ENCODE peak calls at places on chromosomes 1 and 21, in six cellular contexts. V is ELF-1; G is cardiac fibroblast; N is NCI-H345; R is astrocyte of the cerebellum; O is stimulated activated effector memory CD8-positive, alpha-beta T cell treated with anti-CD3 and anti-CD28 coated beads, Interleukin-12 subunit alpha, Interleukin-12 subunit beta, amount 100 ng/mL, for 72 hours. F is an unnamed sample.
A peak's percentile ranks its signal among the peaks of the same experiment; 100 is the strongest.

GRCh38 chr1:230866171-230866811 is 2.0 kb downstream of the C1orf198 start:
- DNase-seq in V (no peak), G (peak; percentile 55), N (no peak), R (no peak), O (no peak), F (no peak)

GRCh38 chr21:8991968-8992621 is 1529.3 kb upstream of the TPTE start:
- DNase-seq in V (peak; percentile 89), G (peak; percentile 29), N (no peak), R (no peak), O (no peak), F (no peak)

GRCh38 chr1:64623750-64624445 is 121.0 kb upstream of the RAVER2 start:
- DNase-seq in V (no peak), G (peak; percentile 63), N (peak; percentile 28), R (peak; percentile 80), O (no peak), F (no peak)

GRCh38 chr1:27045973-27046558 is 33.4 kb upstream of the TENT5B start:
- DNase-seq in V (peak; percentile 93), G (peak; percentile 80), N (peak; percentile 59), R (peak; percentile 11), O (peak; percentile 58), F (peak; percentile 87)

GRCh38 chr1:159161719-159162026 is 9.7 kb upstream of the CADM3 start:
- DNase-seq in V (no peak), G (no peak), N (no peak), R (no peak), O (no peak), F (no peak)

GRCh38 chr1:183096889-183097288 is 73.7 kb downstream of the LAMC1 start:
- DNase-seq in V (no peak), G (peak; percentile 93), N (no peak), R (no peak), O (no peak), F (no peak)

GRCh38 chr1:1157426-1157913 is 16.2 kb upstream of the TTLL10 start:
- DNase-seq in V (peak; percentile 62), G (peak; percentile 87), N (peak; percentile 66), R (peak; percentile 46), O (peak; percentile 44), F (peak; percentile 72)

GRCh38 chr1:51188230-51188629 is 47.8 kb upstream of the RNF11 start:
- DNase-seq in V (no peak), G (no peak), N (no peak), R (no peak), O (no peak), F (no peak)

GRCh38 chr1:176058686-176059085 is 148.4 kb downstream of the COP1 start:
- DNase-seq in V (peak; percentile 42), G (no peak), N (no peak), R (no peak), O (no peak), F (peak; percentile 65)

GRCh38 chr1:51600954-51601353 is 15.9 kb upstream of the OSBPL9 start:
- DNase-seq in V (no peak), G (no peak), N (no peak), R (no peak), O (no peak), F (no peak)

GRCh38 chr1:226397955-226398636 is 9.8 kb downstream of the PARP1 start:
- DNase-seq in V (no peak), G (no peak), N (no peak), R (no peak), O (no peak), F (no peak)

GRCh38 chr1:62184291-62184690 is 10.4 kb upstream of the L1TD1 start:
- DNase-seq in V (no peak), G (no peak), N (no peak), R (no peak), O (no peak), F (no peak)

GRCh38 chr1:31765041-31765467 is 914 bp upstream of the ADGRB2 start:
- DNase-seq in V (peak; percentile 46), G (peak; percentile 36), N (peak; percentile 88), R (no peak), O (no peak), F (peak; percentile 68)

GRCh38 chr1:204974326-204974725 is 68.7 kb upstream of the CNTN2 start:
- DNase-seq in V (peak; percentile 35), G (no peak), N (no peak), R (no peak), O (no peak), F (no peak)

GRCh38 chr1:91349524-91349923 is 55.1 kb downstream of the HFM1 start:
- DNase-seq in V (no peak), G (no peak), N (no peak), R (no peak), O (no peak), F (no peak)

GRCh38 chr21:17542371-17542992 is 29.6 kb downstream of the CXADR start:
- DNase-seq in V (no peak), G (no peak), N (peak; percentile 18), R (no peak), O (no peak), F (no peak)

GRCh38 chr1:237901284-237901870 is 10.7 kb upstream of the ZP4 start:
- DNase-seq in V (peak; percentile 18), G (peak; percentile 1), N (no peak), R (no peak), O (no peak), F (peak; percentile 32)

GRCh38 chr1:111745670-111746613 is 6.7 kb upstream of the INKA2 start:
- DNase-seq in V (no peak), G (no peak), N (no peak), R (no peak), O (no peak), F (no peak)

GRCh38 chr1:31987231-31987630 is 26.4 kb upstream of the KHDRBS1 start:
- DNase-seq in V (peak; percentile 42), G (no peak), N (peak; percentile 21), R (peak; percentile 24), O (no peak), F (peak; percentile 39)

F was measured in neural progenitor cell.